ENCODE peak calls at places on chromosomes 7 and 10, in ten cellular contexts. K is natural killer cell; M is activated CD4-positive, alpha-beta T cell treated with anti-CD3 and anti-CD28 coated beads, Interleukin-2, amount 50 U/mL, for 24 hours; C is nephron progenitor cell; F is left kidney; Q is hypothalamus; P is non-pigmented ciliary epithelial cell; R is activated naive CD4-positive, alpha-beta T cell treated with Interleukin-2 at 50 U/mL for 16 hours; X is stomach; A is NCI-H1417. W is an unnamed sample.

GRCh38 chr7:150993511-150993910 is 2.7 kb downstream of the NOS3 start:
- DNase-seq in K (no peak), M (no peak), C (peak), F (no peak), Q (no peak), P (no peak), R (no peak), X (no peak), A (no peak), W (no peak)

GRCh38 chr7:28433604-28434254 is 21.4 kb downstream of the CREB5 start:
- DNase-seq in K (no peak), M (no peak), C (no peak), F (peak), Q (no peak), P (no peak), R (no peak), X (no peak), A (no peak), W (no peak)

GRCh38 chr10:103645141-103646054 is 151.9 kb downstream of the NEURL1 start:
- DNase-seq in K (no peak), M (no peak), C (peak), F (peak), Q (no peak), P (peak), R (no peak), X (peak), A (no peak), W (no peak)

GRCh38 chr10:86500846-86501245 is 20.7 kb downstream of the WAPL start:
- DNase-seq in K (no peak), M (no peak), C (no peak), F (no peak), Q (no peak), P (no peak), R (no peak), X (no peak), A (no peak), W (no peak)

GRCh38 chr7:123460616-123461015 is 73.8 kb downstream of the IQUB start:
- DNase-seq in K (no peak), M (no peak), C (no peak), F (no peak), Q (no peak), P (peak), R (no peak), X (no peak), A (no peak), W (no peak)

GRCh38 chr7:31875424-31875823 is 188.4 kb downstream of the PPP1R17 start:
- DNase-seq in K (no peak), M (no peak), C (no peak), F (no peak), Q (no peak), P (no peak), R (no peak), X (no peak), A (no peak), W (no peak)

GRCh38 chr7:74164985-74165456 is 9.1 kb upstream of the EIF4H start:
- DNase-seq in K (no peak), M (no peak), C (peak), F (peak), Q (no peak), P (no peak), R (no peak), X (no peak), A (no peak), W (no peak)

GRCh38 chr7:1536768-1537630 is 6.5 kb downstream of the MAFK start:
- DNase-seq in K (no peak), M (no peak), C (peak), F (peak), Q (peak), P (peak), R (no peak), X (peak), A (peak), W (no peak)

GRCh38 chr7:34762769-34763168 is 104.8 kb downstream of the NPSR1 start:
- DNase-seq in K (no peak), M (no peak), C (no peak), F (no peak), Q (no peak), P (no peak), R (no peak), X (no peak), A (no peak), W (no peak)

GRCh38 chr10:29068302-29068701 is 220.6 kb upstream of the LYZL1 start:
- DNase-seq in K (no peak), M (no peak), C (no peak), F (no peak), Q (no peak), P (no peak), R (no peak), X (no peak), A (no peak), W (no peak)